ENCODE peak calls at places on chromosomes 12 and 14, in five cellular contexts. One of them, this sample, is unnamed. For H3K36me3, the result is how much of the 10 kb centered on the place peaks cover.

GRCh38 chr12:29516431-29516875 is 19.0 kb upstream of the OVCH1 start:
- DNase-seq in thyroid gland: no peak
- DNase-seq in tibial nerve: no peak
- DNase-seq in right lobe of liver: no peak
- DNase-seq in heart left ventricle: no peak
- DNase-seq in this sample: no peak

GRCh38 chr14:100049220-100049619 is 16.0 kb upstream of the EVL start:
- DNase-seq in right lobe of liver: no peak
- DNase-seq in tibial nerve: no peak
- DNase-seq in thyroid gland: no peak
- DNase-seq in heart left ventricle: no peak
- DNase-seq in this sample: no peak

GRCh38 chr14:97580923-97581495 is 783.8 kb downstream of the VRK1 start:
- DNase-seq in heart left ventricle: no peak
- DNase-seq in thyroid gland: no peak
- DNase-seq in right lobe of liver: no peak
- DNase-seq in tibial nerve: no peak
- DNase-seq in this sample: no peak

GRCh38 chr12:42691991-42692557 is 102.5 kb upstream of the PRICKLE1 start:
- DNase-seq in thyroid gland: no peak
- DNase-seq in right lobe of liver: no peak
- DNase-seq in tibial nerve: no peak
- DNase-seq in heart left ventricle: no peak
- DNase-seq in this sample: no peak

GRCh38 chr12:121590476-121591143 is 9.8 kb upstream of the KDM2B start:
- DNase-seq in tibial nerve: no peak
- DNase-seq in thyroid gland: no peak
- DNase-seq in right lobe of liver: no peak
- DNase-seq in heart left ventricle: no peak
- DNase-seq in this sample: no peak

GRCh38 chr14:60721331-60722162 is 2.6 kb downstream of the SIX4 start:
- DNase-seq in thyroid gland: peak
- DNase-seq in heart left ventricle: no peak
- DNase-seq in right lobe of liver: peak
- DNase-seq in tibial nerve: no peak
- DNase-seq in this sample: peak

GRCh38 chr12:53098354-53098981 is 1.0 kb downstream of the IGFBP6 start:
- DNase-seq in heart left ventricle: no peak
- DNase-seq in thyroid gland: no peak
- DNase-seq in right lobe of liver: no peak
- DNase-seq in tibial nerve: peak
- DNase-seq in this sample: peak

GRCh38 chr14:50955373-50956043 is 11.2 kb upstream of the PYGL start:
- DNase-seq in tibial nerve: peak
- DNase-seq in heart left ventricle: no peak
- DNase-seq in thyroid gland: peak
- DNase-seq in right lobe of liver: peak
- DNase-seq in this sample: peak

GRCh38 chr12:51381226-51382079 is 9.8 kb downstream of the GALNT6 start:
- DNase-seq in heart left ventricle: no peak
- DNase-seq in right lobe of liver: no peak
- DNase-seq in thyroid gland: peak
- DNase-seq in tibial nerve: no peak
- DNase-seq in this sample: no peak

GRCh38 chr14:30243805-30244204 is 315.2 kb upstream of the G2E3 start:
- DNase-seq in tibial nerve: no peak
- DNase-seq in thyroid gland: no peak
- DNase-seq in right lobe of liver: no peak
- DNase-seq in heart left ventricle: no peak
- DNase-seq in this sample: no peak

GRCh38 chr14:73741876-73742519 is 27.8 kb upstream of the PNMA1 start:
- DNase-seq in tibial nerve: no peak
- DNase-seq in right lobe of liver: peak
- DNase-seq in heart left ventricle: no peak
- DNase-seq in thyroid gland: no peak
- DNase-seq in this sample: no peak

GRCh38 chr12:129613311-129613710 is 290.5 kb downstream of the TMEM132D start:
- DNase-seq in heart left ventricle: no peak
- DNase-seq in tibial nerve: no peak
- DNase-seq in right lobe of liver: no peak
- DNase-seq in thyroid gland: no peak
- DNase-seq in this sample: no peak

GRCh38 chr14:103711516-103712431 is 3.5 kb downstream of the XRCC3 start:
- DNase-seq in right lobe of liver: no peak
- DNase-seq in tibial nerve: no peak
- DNase-seq in heart left ventricle: peak
- DNase-seq in thyroid gland: peak
- DNase-seq in this sample: no peak
- H3K36me3 ChIP-seq in right lobe of liver: under half
- H3K36me3 ChIP-seq in tibial nerve: under half
- H3K36me3 ChIP-seq in heart left ventricle: under half
- H3K36me3 ChIP-seq in thyroid gland: under half
- H3K36me3 ChIP-seq in this sample: under half

GRCh38 chr12:12713932-12714275 is 3.3 kb upstream of the CDKN1B start:
- DNase-seq in right lobe of liver: no peak
- DNase-seq in thyroid gland: no peak
- DNase-seq in heart left ventricle: no peak
- DNase-seq in tibial nerve: no peak
- DNase-seq in this sample: no peak

GRCh38 chr12:12715128-12715458 is 2.1 kb upstream of the CDKN1B start:
- DNase-seq in right lobe of liver: no peak
- DNase-seq in thyroid gland: no peak
- DNase-seq in heart left ventricle: no peak
- DNase-seq in tibial nerve: no peak
- DNase-seq in this sample: no peak

GRCh38 chr12:12715459-12716150 is 1.6 kb upstream of the CDKN1B start:
- DNase-seq in thyroid gland: no peak
- DNase-seq in right lobe of liver: no peak
- DNase-seq in tibial nerve: peak
- DNase-seq in heart left ventricle: no peak
- DNase-seq in this sample: no peak

GRCh38 chr12:12716151-12716844 is 870 bp upstream of the CDKN1B start:
- DNase-seq in right lobe of liver: no peak
- DNase-seq in tibial nerve: peak
- DNase-seq in heart left ventricle: peak
- DNase-seq in thyroid gland: peak
- DNase-seq in this sample: no peak

GRCh38 chr12:12714276-12715001 is 2.7 kb upstream of the CDKN1B start:
- DNase-seq in heart left ventricle: peak
- DNase-seq in right lobe of liver: no peak
- DNase-seq in tibial nerve: no peak
- DNase-seq in thyroid gland: peak
- DNase-seq in this sample: peak
- TF ChIP-seq POLR2A in heart left ventricle: peak
- TF ChIP-seq POLR2A in right lobe of liver: no peak
- TF ChIP-seq POLR2A in tibial nerve: peak
- TF ChIP-seq POLR2A in thyroid gland: peak
- TF ChIP-seq POLR2A in this sample: peak

GRCh38 chr12:56315626-56316473 is at the start of gene CNPY2:
- DNase-seq in tibial nerve: peak
- DNase-seq in heart left ventricle: peak
- DNase-seq in right lobe of liver: peak
- DNase-seq in thyroid gland: peak
- DNase-seq in this sample: peak
- TF ChIP-seq CTCF in tibial nerve: peak
- TF ChIP-seq CTCF in heart left ventricle: no peak
- TF ChIP-seq CTCF in right lobe of liver: peak
- TF ChIP-seq CTCF in thyroid gland: peak
- TF ChIP-seq CTCF in this sample: peak

DNA sequence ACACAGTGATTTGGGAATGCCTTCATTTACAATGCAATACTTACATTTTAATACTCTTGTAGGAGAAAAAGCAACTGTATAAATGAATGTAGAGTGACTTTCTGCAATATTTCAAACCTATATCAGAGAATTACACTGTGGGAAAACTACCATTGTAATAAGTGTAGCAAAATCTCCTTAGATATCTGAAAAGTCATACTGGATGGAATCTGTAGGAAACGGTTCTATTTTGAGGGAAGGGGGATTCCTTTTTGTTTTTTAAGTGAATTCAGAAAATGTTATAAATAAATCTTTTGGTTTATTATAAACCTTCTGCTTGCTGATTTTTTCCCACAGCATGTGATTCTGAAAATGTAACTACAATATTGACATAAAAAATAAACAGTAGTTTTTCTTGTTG is 23.0 kb downstream of the ZNF891 start:
- DNase-seq in tibial nerve: no peak
- DNase-seq in heart left ventricle: no peak
- DNase-seq in thyroid gland: no peak
- DNase-seq in right lobe of liver: no peak
- DNase-seq in this sample: no peak
- H3K36me3 ChIP-seq in tibial nerve: under half
- H3K36me3 ChIP-seq in heart left ventricle: under half
- H3K36me3 ChIP-seq in thyroid gland: half or more
- H3K36me3 ChIP-seq in right lobe of liver: under half
- H3K36me3 ChIP-seq in this sample: half or more

GRCh38 chr14:53002576-53002975 is 51.7 kb upstream of the FERMT2 start:
- DNase-seq in thyroid gland: no peak
- DNase-seq in right lobe of liver: no peak
- DNase-seq in heart left ventricle: no peak
- DNase-seq in tibial nerve: no peak
- DNase-seq in this sample: no peak

GRCh38 chr14:53001787-53002378 is 51.0 kb upstream of the FERMT2 start:
- DNase-seq in thyroid gland: no peak
- DNase-seq in right lobe of liver: no peak
- DNase-seq in tibial nerve: no peak
- DNase-seq in heart left ventricle: peak
- DNase-seq in this sample: no peak

GRCh38 chr14:53006931-53007330 is 56.1 kb upstream of the FERMT2 start:
- DNase-seq in heart left ventricle: no peak
- DNase-seq in thyroid gland: no peak
- DNase-seq in right lobe of liver: no peak
- DNase-seq in tibial nerve: no peak
- DNase-seq in this sample: no peak

GRCh38 chr14:53003776-53004175 is 52.9 kb upstream of the FERMT2 start:
- DNase-seq in heart left ventricle: no peak
- DNase-seq in right lobe of liver: no peak
- DNase-seq in tibial nerve: no peak
- DNase-seq in thyroid gland: no peak
- DNase-seq in this sample: no peak

GRCh38 chr14:53004976-53005375 is 54.1 kb upstream of the FERMT2 start:
- DNase-seq in tibial nerve: no peak
- DNase-seq in right lobe of liver: no peak
- DNase-seq in thyroid gland: no peak
- DNase-seq in heart left ventricle: no peak
- DNase-seq in this sample: no peak
- TF ChIP-seq POLR2A in tibial nerve: no peak
- TF ChIP-seq POLR2A in right lobe of liver: no peak
- TF ChIP-seq POLR2A in thyroid gland: no peak
- TF ChIP-seq POLR2A in heart left ventricle: no peak
- TF ChIP-seq POLR2A in this sample: no peak

GRCh38 chr12:69598174-69598753 is 12.4 kb downstream of the LRRC10 start:
- DNase-seq in thyroid gland: no peak
- DNase-seq in tibial nerve: no peak
- DNase-seq in right lobe of liver: no peak
- DNase-seq in heart left ventricle: no peak
- DNase-seq in this sample: no peak

GRCh38 chr12:69600804-69601203 is 9.9 kb downstream of the LRRC10 start:
- DNase-seq in heart left ventricle: no peak
- DNase-seq in thyroid gland: no peak
- DNase-seq in right lobe of liver: no peak
- DNase-seq in tibial nerve: no peak
- DNase-seq in this sample: no peak

GRCh38 chr12:69595689-69596088 is 10.4 kb downstream of the CCT2 start:
- DNase-seq in right lobe of liver: no peak
- DNase-seq in tibial nerve: no peak
- DNase-seq in heart left ventricle: no peak
- DNase-seq in thyroid gland: no peak
- DNase-seq in this sample: no peak
- TF ChIP-seq CTCF in right lobe of liver: no peak
- TF ChIP-seq CTCF in tibial nerve: no peak
- TF ChIP-seq CTCF in heart left ventricle: no peak
- TF ChIP-seq CTCF in thyroid gland: no peak
- TF ChIP-seq CTCF in this sample: no peak

DNA sequence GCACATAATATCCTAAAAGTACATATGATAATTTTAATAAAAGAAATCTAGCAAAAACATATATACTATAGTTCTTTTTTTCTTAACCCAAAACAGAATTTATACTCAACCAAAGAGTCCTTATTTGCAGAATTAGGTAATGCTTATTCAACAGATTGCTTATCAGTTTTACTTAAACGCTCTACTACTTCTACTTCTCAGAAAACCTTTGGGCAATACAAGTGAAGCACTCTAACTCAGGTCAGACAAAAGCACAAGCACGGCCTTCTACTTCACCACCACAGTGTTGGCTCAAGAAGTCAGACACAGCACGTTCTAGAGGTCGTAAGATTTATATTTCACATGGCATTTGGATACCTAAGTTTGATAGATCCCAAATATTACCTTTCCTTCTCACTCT is 29.2 kb downstream of the DICER1 start:
- DNase-seq in heart left ventricle: no peak
- DNase-seq in right lobe of liver: no peak
- DNase-seq in tibial nerve: no peak
- DNase-seq in thyroid gland: no peak
- DNase-seq in this sample: no peak
- H3K36me3 ChIP-seq in heart left ventricle: half or more
- H3K36me3 ChIP-seq in right lobe of liver: under half
- H3K36me3 ChIP-seq in tibial nerve: under half
- H3K36me3 ChIP-seq in thyroid gland: under half
- H3K36me3 ChIP-seq in this sample: under half

DNA sequence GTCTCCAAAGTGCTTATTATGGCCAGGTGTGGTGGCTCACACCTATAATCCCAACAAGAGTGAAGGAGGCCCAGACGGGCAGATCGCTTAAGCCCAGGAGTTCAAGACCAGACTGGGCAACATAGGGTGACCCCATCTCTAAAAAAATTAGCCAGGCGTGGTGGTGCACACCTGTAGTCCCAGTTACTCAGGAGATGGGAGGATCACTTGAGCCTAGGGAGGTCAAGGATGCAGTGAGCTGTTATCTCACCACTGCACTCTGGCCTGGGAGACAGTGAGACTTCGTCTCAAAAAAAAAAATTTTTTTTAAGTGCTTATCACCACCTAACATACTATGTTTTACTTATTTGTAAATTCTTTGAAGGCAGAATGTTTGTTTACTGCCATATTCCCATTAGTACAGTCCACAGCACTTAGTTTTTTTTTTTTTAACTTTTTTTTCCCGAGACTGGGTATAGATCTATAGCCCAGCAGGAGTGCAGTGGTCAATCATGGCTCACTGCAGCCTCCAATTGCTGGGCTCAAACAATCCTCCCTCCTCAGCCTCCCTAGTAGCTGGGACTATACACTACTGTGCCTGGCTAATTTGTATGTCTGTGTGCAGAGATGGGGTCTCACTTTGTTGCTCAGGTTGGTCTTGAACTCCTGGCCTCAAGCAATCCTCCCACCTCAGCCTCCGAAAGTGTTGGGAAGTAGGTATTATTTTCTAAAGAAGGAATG is 4.7 kb upstream of the KANSL2 start:
- DNase-seq in heart left ventricle: no peak
- DNase-seq in right lobe of liver: no peak
- DNase-seq in thyroid gland: no peak
- DNase-seq in tibial nerve: no peak
- DNase-seq in this sample: no peak
- TF ChIP-seq POLR2A in heart left ventricle: no peak
- TF ChIP-seq POLR2A in right lobe of liver: no peak
- TF ChIP-seq POLR2A in thyroid gland: no peak
- TF ChIP-seq POLR2A in tibial nerve: no peak
- TF ChIP-seq POLR2A in this sample: no peak

This sample was measured in gastrocnemius medialis.